ENCODE peak calls at places on chromosomes 4 and X, in five cellular contexts. E is upper lobe of left lung, I is A549, O is sigmoid colon, W is stomach. S is an unnamed sample.

GRCh38 chr4:18850763-18851331 is 829.3 kb upstream of the LCORL start:
- DNase-seq in E (no peak), I (no peak), O (no peak), W (no peak), S (no peak)

GRCh38 chr4:85039526-85039925 is 73.0 kb upstream of the WDFY3 start:
- DNase-seq in E (no peak), I (peak), O (no peak), W (no peak), S (no peak)

GRCh38 chr4:10734697-10735096 is 50.1 kb upstream of the CLNK start:
- DNase-seq in E (no peak), I (no peak), O (no peak), W (peak), S (no peak)

GRCh38 chr4:102501635-102502382 is 650 bp downstream of the NFKB1 start:
- DNase-seq in E (peak), I (peak), O (peak), W (peak), S (peak)

GRCh38 chr4:8699479-8700145 is 107.0 kb downstream of the CPZ start:
- DNase-seq in E (peak), I (no peak), O (peak), W (peak), S (no peak)

GRCh38 chrX:32408389-32408788 is 803.0 kb downstream of the DMD start:
- DNase-seq in E (no peak), I (peak), O (no peak), W (no peak), S (no peak)

GRCh38 chr4:8689741-8690140 is 97.2 kb downstream of the CPZ start:
- DNase-seq in E (peak), I (no peak), O (peak), W (no peak), S (no peak)

GRCh38 chr4:109682875-109683274 is 20.4 kb downstream of the CASP6 start:
- DNase-seq in E (no peak), I (no peak), O (no peak), W (no peak), S (no peak)

GRCh38 chrX:65451663-65452062 is 82.9 kb downstream of the LAS1L start:
- DNase-seq in E (no peak), I (peak), O (no peak), W (no peak), S (no peak)

GRCh38 chr4:112288455-112288854 is 2.8 kb upstream of the TIFA start:
- DNase-seq in E (no peak), I (no peak), O (no peak), W (no peak), S (no peak)

GRCh38 chr4:105990933-105991332 is 95.7 kb downstream of the NPNT start:
- DNase-seq in E (peak), I (peak), O (peak), W (peak), S (peak)

GRCh38 chrX:135000516-135000915 is 9.7 kb downstream of the SMIM10 start:
- DNase-seq in E (no peak), I (no peak), O (no peak), W (no peak), S (no peak)

GRCh38 chrX:132958086-132958703 is at the start of gene HS6ST2:
- DNase-seq in E (no peak), I (no peak), O (no peak), W (no peak), S (peak)

GRCh38 chrX:52990848-52991247 is 32.5 kb upstream of the FAM156A start:
- DNase-seq in E (no peak), I (no peak), O (no peak), W (no peak), S (no peak)
- H3K27ac ChIP-seq in E (no peak), I (no peak), O (no peak), W (no peak), S (no peak)

DNA sequence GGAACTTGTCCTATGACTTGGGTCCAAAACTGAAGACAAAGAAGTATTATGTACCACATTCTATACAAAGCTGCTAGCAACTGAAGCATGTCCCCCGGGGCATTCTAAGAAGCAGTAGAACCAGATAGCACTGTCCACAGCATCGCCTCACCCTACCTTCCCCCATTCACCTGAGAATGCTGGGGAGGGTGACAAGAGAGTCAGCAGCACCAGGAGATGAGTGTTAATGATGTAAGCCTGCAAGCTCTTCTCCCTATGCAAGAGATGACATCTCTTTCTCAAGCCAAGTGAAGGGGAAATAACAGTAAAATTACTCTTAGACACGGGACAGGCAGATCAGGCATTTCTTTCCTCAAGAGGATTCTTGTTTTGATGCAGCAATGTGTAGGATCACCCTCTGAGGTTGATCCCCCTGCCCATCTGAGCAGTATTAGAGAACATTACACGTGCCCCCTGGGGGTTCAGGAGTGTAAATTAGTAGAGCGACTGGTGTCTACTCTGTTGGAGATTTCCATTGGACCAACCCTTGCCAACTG is 13.9 kb upstream of the TLR1 start:
- DNase-seq in E (no peak), I (no peak), O (no peak), W (no peak), S (no peak)
- TF ChIP-seq EP300 in E (no peak), I (no peak), O (no peak), W (no peak), S (no peak)

DNA sequence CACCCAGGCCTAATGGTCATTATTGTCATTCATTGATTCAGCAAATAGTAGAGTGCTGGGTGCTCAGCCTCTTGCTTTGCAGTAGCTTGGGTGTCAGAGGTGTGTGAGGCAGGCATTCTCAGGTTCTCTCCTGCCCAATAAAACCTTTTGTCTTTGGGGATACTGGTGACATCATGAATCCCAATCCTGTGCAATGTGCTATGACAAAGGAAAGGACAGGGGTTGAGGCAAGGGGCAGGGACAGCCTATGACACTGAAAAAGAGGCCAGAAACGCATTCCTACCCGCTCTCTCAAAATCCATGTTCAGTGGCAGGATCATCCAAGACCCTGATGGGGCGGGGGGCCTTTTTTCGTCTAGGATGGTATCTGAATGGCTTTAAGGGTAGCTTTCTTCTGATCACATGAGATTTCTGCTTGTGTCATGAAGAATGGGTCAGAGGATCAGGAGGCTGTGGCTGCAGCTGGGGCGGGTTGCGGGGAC is 1.5 kb upstream of the FAM193A start:
- DNase-seq in E (no peak), I (peak), O (no peak), W (no peak), S (no peak)
- H3K27ac ChIP-seq in E (peak), I (peak), O (peak), W (peak), S (peak)

GRCh38 chr4:48247142-48247877 is 22.3 kb downstream of the TEC start:
- DNase-seq in E (no peak), I (no peak), O (no peak), W (no peak), S (no peak)
- TF ChIP-seq EP300 in E (no peak), I (no peak), O (no peak), W (no peak), S (no peak)